ENCODE peak calls at places on chromosomes 7 and 10, in six cellular contexts. One of them, this sample, is unnamed.
A peak's percentile ranks its signal among the peaks of the same experiment; 100 is the strongest.

GRCh38 chr10:110664483-110665420 is 20.6 kb downstream of the RBM20 start:
- DNase-seq in fibroblast of lung: peak; percentile 88
- DNase-seq in fibroblast of villous mesenchyme: peak; percentile 97
- DNase-seq in adrenal gland: no peak
- DNase-seq in thoracic aorta: no peak
- DNase-seq in lower leg skin: no peak
- DNase-seq in this sample: no peak

GRCh38 chr7:125934539-125934938 is 1004.9 kb upstream of the POT1 start:
- DNase-seq in fibroblast of villous mesenchyme: no peak
- DNase-seq in lower leg skin: no peak
- DNase-seq in fibroblast of lung: no peak
- DNase-seq in adrenal gland: no peak
- DNase-seq in thoracic aorta: no peak
- DNase-seq in this sample: no peak

GRCh38 chr7:21064698-21065648 is 278.3 kb upstream of the SP8 start:
- DNase-seq in thoracic aorta: no peak
- DNase-seq in fibroblast of lung: no peak
- DNase-seq in lower leg skin: no peak
- DNase-seq in adrenal gland: no peak
- DNase-seq in fibroblast of villous mesenchyme: no peak
- DNase-seq in this sample: no peak

GRCh38 chr7:12607134-12607533 is 36.6 kb downstream of the SCIN start:
- DNase-seq in adrenal gland: no peak
- DNase-seq in thoracic aorta: no peak
- DNase-seq in lower leg skin: no peak
- DNase-seq in fibroblast of villous mesenchyme: no peak
- DNase-seq in fibroblast of lung: no peak
- DNase-seq in this sample: no peak

GRCh38 chr7:117010375-117011133 is 57.3 kb downstream of the ST7 start:
- DNase-seq in lower leg skin: no peak
- DNase-seq in adrenal gland: no peak
- DNase-seq in fibroblast of lung: no peak
- DNase-seq in thoracic aorta: no peak
- DNase-seq in fibroblast of villous mesenchyme: no peak
- DNase-seq in this sample: no peak

GRCh38 chr7:27346531-27347260 is 104.1 kb downstream of the EVX1 start:
- DNase-seq in fibroblast of villous mesenchyme: peak; percentile 84
- DNase-seq in fibroblast of lung: peak; percentile 80
- DNase-seq in thoracic aorta: no peak
- DNase-seq in lower leg skin: no peak
- DNase-seq in adrenal gland: peak; percentile 75
- DNase-seq in this sample: peak; percentile 8

GRCh38 chr10:97197030-97197500 is 11.3 kb upstream of the SLIT1 start:
- DNase-seq in lower leg skin: no peak
- DNase-seq in adrenal gland: no peak
- DNase-seq in fibroblast of lung: no peak
- DNase-seq in fibroblast of villous mesenchyme: peak; percentile 2
- DNase-seq in thoracic aorta: no peak
- DNase-seq in this sample: no peak

GRCh38 chr10:71638087-71638576 is 81.4 kb downstream of the C10orf105 start:
- DNase-seq in lower leg skin: no peak
- DNase-seq in thoracic aorta: no peak
- DNase-seq in fibroblast of villous mesenchyme: no peak
- DNase-seq in adrenal gland: peak; percentile 61
- DNase-seq in fibroblast of lung: no peak
- DNase-seq in this sample: no peak

GRCh38 chr7:95766657-95767056 is 5.7 kb upstream of the DYNC1I1 start:
- DNase-seq in lower leg skin: no peak
- DNase-seq in fibroblast of lung: no peak
- DNase-seq in adrenal gland: no peak
- DNase-seq in fibroblast of villous mesenchyme: no peak
- DNase-seq in thoracic aorta: no peak
- DNase-seq in this sample: no peak

GRCh38 chr7:74665296-74665938 is 7.9 kb downstream of the GTF2I start:
- DNase-seq in lower leg skin: no peak
- DNase-seq in fibroblast of lung: no peak
- DNase-seq in adrenal gland: no peak
- DNase-seq in thoracic aorta: no peak
- DNase-seq in fibroblast of villous mesenchyme: no peak
- DNase-seq in this sample: no peak

GRCh38 chr7:90613088-90613498 is 17.0 kb downstream of the CDK14 start:
- DNase-seq in thoracic aorta: no peak
- DNase-seq in lower leg skin: no peak
- DNase-seq in fibroblast of lung: no peak
- DNase-seq in fibroblast of villous mesenchyme: no peak
- DNase-seq in adrenal gland: no peak
- DNase-seq in this sample: no peak

GRCh38 chr7:80127412-80128150 is 7.0 kb upstream of the GNAI1 start:
- DNase-seq in fibroblast of lung: no peak
- DNase-seq in adrenal gland: no peak
- DNase-seq in fibroblast of villous mesenchyme: no peak
- DNase-seq in thoracic aorta: no peak
- DNase-seq in lower leg skin: no peak
- DNase-seq in this sample: no peak

GRCh38 chr7:2619120-2619519 is 12.7 kb upstream of the TTYH3 start:
- DNase-seq in fibroblast of lung: peak; percentile 69
- DNase-seq in fibroblast of villous mesenchyme: peak; percentile 33
- DNase-seq in adrenal gland: no peak
- DNase-seq in thoracic aorta: no peak
- DNase-seq in lower leg skin: no peak
- DNase-seq in this sample: no peak

GRCh38 chr7:130394421-130395188 is 14.3 kb downstream of the CPA1 start:
- DNase-seq in fibroblast of lung: no peak
- DNase-seq in fibroblast of villous mesenchyme: no peak
- DNase-seq in lower leg skin: no peak
- DNase-seq in adrenal gland: no peak
- DNase-seq in thoracic aorta: no peak
- DNase-seq in this sample: no peak

GRCh38 chr7:41110186-41110585 is 592.7 kb downstream of the INHBA start:
- DNase-seq in fibroblast of villous mesenchyme: peak; percentile 32
- DNase-seq in adrenal gland: no peak
- DNase-seq in thoracic aorta: no peak
- DNase-seq in fibroblast of lung: no peak
- DNase-seq in lower leg skin: no peak
- DNase-seq in this sample: no peak

GRCh38 chr7:122896509-122896908 is 10.2 kb upstream of the CADPS2 start:
- DNase-seq in adrenal gland: no peak
- DNase-seq in thoracic aorta: no peak
- DNase-seq in lower leg skin: no peak
- DNase-seq in fibroblast of lung: no peak
- DNase-seq in fibroblast of villous mesenchyme: no peak
- DNase-seq in this sample: no peak

GRCh38 chr7:140923358-140924006 is 1.2 kb downstream of the BRAF start:
- DNase-seq in fibroblast of lung: peak; percentile 21
- DNase-seq in lower leg skin: no peak
- DNase-seq in fibroblast of villous mesenchyme: peak; percentile 14
- DNase-seq in adrenal gland: no peak
- DNase-seq in thoracic aorta: no peak
- DNase-seq in this sample: no peak

GRCh38 chr10:79079074-79079397 is 10.3 kb downstream of the ZMIZ1 start:
- DNase-seq in fibroblast of lung: no peak
- DNase-seq in lower leg skin: no peak
- DNase-seq in fibroblast of villous mesenchyme: peak; percentile 47
- DNase-seq in thoracic aorta: no peak
- DNase-seq in adrenal gland: no peak
- DNase-seq in this sample: no peak

GRCh38 chr10:70967591-70968588 is 79.5 kb upstream of the PCBD1 start:
- DNase-seq in fibroblast of villous mesenchyme: no peak
- DNase-seq in adrenal gland: no peak
- DNase-seq in lower leg skin: no peak
- DNase-seq in thoracic aorta: no peak
- DNase-seq in fibroblast of lung: no peak
- DNase-seq in this sample: no peak

GRCh38 chr10:8325015-8325414 is 270.5 kb downstream of the GATA3 start:
- DNase-seq in lower leg skin: no peak
- DNase-seq in fibroblast of lung: no peak
- DNase-seq in fibroblast of villous mesenchyme: no peak
- DNase-seq in adrenal gland: no peak
- DNase-seq in thoracic aorta: no peak
- DNase-seq in this sample: no peak

GRCh38 chr7:130276796-130277762 is 10.4 kb downstream of the CPA2 start:
- DNase-seq in fibroblast of lung: peak; percentile 72
- DNase-seq in adrenal gland: no peak
- DNase-seq in lower leg skin: no peak
- DNase-seq in fibroblast of villous mesenchyme: peak; percentile 85
- DNase-seq in thoracic aorta: no peak
- DNase-seq in this sample: no peak

GRCh38 chr10:82811621-82812020 is 936.6 kb downstream of the NRG3 start:
- DNase-seq in adrenal gland: no peak
- DNase-seq in fibroblast of villous mesenchyme: no peak
- DNase-seq in thoracic aorta: no peak
- DNase-seq in lower leg skin: no peak
- DNase-seq in fibroblast of lung: no peak
- DNase-seq in this sample: peak; percentile 20
- TF ChIP-seq CTCF in adrenal gland: peak; percentile 47
- TF ChIP-seq CTCF in fibroblast of villous mesenchyme: peak; percentile 36
- TF ChIP-seq CTCF in thoracic aorta: no peak
- TF ChIP-seq CTCF in lower leg skin: no peak
- TF ChIP-seq CTCF in fibroblast of lung: peak; percentile 26
- TF ChIP-seq CTCF in this sample: peak; percentile 38

GRCh38 chr10:17179002-17179401 is 22.5 kb downstream of the TRDMT1 start:
- DNase-seq in fibroblast of lung: no peak
- DNase-seq in thoracic aorta: no peak
- DNase-seq in adrenal gland: no peak
- DNase-seq in fibroblast of villous mesenchyme: no peak
- DNase-seq in lower leg skin: no peak
- DNase-seq in this sample: no peak

GRCh38 chr10:17177014-17177413 is 24.5 kb downstream of the TRDMT1 start:
- DNase-seq in fibroblast of villous mesenchyme: no peak
- DNase-seq in lower leg skin: no peak
- DNase-seq in thoracic aorta: no peak
- DNase-seq in adrenal gland: no peak
- DNase-seq in fibroblast of lung: no peak
- DNase-seq in this sample: no peak

GRCh38 chr10:17174626-17175025 is 26.8 kb downstream of the TRDMT1 start:
- DNase-seq in lower leg skin: no peak
- DNase-seq in fibroblast of lung: no peak
- DNase-seq in adrenal gland: no peak
- DNase-seq in thoracic aorta: no peak
- DNase-seq in fibroblast of villous mesenchyme: no peak
- DNase-seq in this sample: no peak

GRCh38 chr10:17175551-17175950 is 25.9 kb downstream of the TRDMT1 start:
- DNase-seq in adrenal gland: no peak
- DNase-seq in fibroblast of villous mesenchyme: no peak
- DNase-seq in fibroblast of lung: no peak
- DNase-seq in thoracic aorta: no peak
- DNase-seq in lower leg skin: no peak
- DNase-seq in this sample: no peak

GRCh38 chr10:17178006-17178405 is 23.5 kb downstream of the TRDMT1 start:
- DNase-seq in lower leg skin: no peak
- DNase-seq in fibroblast of villous mesenchyme: no peak
- DNase-seq in fibroblast of lung: no peak
- DNase-seq in adrenal gland: no peak
- DNase-seq in thoracic aorta: no peak
- DNase-seq in this sample: no peak
- TF ChIP-seq CTCF in lower leg skin: no peak
- TF ChIP-seq CTCF in fibroblast of villous mesenchyme: no peak
- TF ChIP-seq CTCF in fibroblast of lung: no peak
- TF ChIP-seq CTCF in adrenal gland: no peak
- TF ChIP-seq CTCF in thoracic aorta: no peak
- TF ChIP-seq CTCF in this sample: no peak

GRCh38 chr10:101444058-101444457 is 90.1 kb downstream of the BTRC start:
- DNase-seq in lower leg skin: no peak
- DNase-seq in adrenal gland: no peak
- DNase-seq in fibroblast of villous mesenchyme: peak; percentile 4
- DNase-seq in fibroblast of lung: peak; percentile 21
- DNase-seq in thoracic aorta: no peak
- DNase-seq in this sample: no peak
- TF ChIP-seq CTCF in lower leg skin: no peak
- TF ChIP-seq CTCF in adrenal gland: no peak
- TF ChIP-seq CTCF in fibroblast of villous mesenchyme: no peak
- TF ChIP-seq CTCF in fibroblast of lung: peak; percentile 40
- TF ChIP-seq CTCF in thoracic aorta: no peak
- TF ChIP-seq CTCF in this sample: no peak

DNA sequence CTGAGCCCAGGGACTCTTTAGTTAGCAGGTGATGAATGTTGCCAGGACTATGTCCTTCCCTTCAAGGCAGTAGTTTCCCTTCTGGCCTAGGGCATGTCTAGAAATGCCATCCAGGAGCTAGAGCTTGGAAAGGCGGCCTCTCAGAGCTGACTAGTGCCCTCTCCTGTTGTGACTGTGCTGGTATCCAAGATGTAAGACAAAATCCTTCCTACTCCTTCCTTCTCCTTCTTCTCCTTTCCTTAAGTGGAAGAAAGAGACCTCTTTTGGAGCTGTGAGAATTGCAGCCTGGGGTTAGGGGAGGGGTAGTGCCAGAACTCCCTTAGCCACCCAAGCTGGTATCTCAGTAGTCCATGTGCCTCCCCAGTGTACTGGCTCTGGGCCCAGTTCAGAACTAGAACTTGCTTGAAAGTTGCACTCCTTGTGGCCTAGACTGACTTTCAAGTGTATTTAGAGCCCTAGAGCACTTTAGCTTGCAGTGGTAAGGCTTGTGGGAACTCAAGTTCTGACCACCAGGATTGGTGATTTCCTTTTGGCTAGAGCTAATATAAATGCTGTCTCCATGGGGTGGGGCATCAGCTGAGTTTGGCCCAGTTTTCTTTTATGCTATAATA is 118.8 kb downstream of the NPSR1 start:
- DNase-seq in adrenal gland: no peak
- DNase-seq in fibroblast of lung: no peak
- DNase-seq in fibroblast of villous mesenchyme: no peak
- DNase-seq in thoracic aorta: no peak
- DNase-seq in lower leg skin: no peak
- DNase-seq in this sample: no peak
- TF ChIP-seq CTCF in adrenal gland: no peak
- TF ChIP-seq CTCF in fibroblast of lung: no peak
- TF ChIP-seq CTCF in fibroblast of villous mesenchyme: no peak
- TF ChIP-seq CTCF in thoracic aorta: no peak
- TF ChIP-seq CTCF in lower leg skin: no peak
- TF ChIP-seq CTCF in this sample: no peak

DNA sequence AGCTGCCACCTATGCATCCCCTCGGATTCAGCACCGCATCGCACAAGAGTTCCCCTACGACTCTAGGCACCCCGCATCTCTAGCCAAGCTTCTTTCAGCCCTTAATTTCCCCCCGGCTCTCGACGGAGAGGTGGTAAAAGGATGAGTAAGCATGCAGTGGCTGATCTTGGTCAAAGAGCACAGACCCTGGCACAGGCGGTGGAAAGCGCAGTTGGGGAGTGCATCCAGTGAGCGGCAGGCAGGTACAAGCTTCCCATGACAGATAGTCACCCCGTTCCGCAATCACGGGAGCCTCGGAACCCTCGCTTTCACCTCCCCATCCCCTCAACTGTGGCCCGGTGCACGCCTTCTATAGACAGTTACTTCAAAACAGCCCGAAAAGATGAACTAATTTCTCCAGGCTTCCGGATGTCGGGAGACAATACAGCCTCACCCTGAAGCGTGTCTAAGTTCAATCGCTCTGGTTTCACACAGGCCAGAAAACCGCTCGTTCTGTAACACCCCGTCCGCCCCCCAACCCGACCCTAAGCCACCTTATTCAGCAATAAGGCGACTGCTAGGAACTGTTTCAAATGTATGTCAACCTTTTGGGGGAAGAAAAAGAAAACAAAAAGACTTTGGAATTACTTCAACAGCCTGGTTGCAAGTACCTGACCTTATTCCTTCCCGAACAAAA is 1.5 kb downstream of the RHEB start:
- DNase-seq in lower leg skin: peak; percentile 90
- DNase-seq in fibroblast of villous mesenchyme: peak; percentile 59
- DNase-seq in fibroblast of lung: peak; percentile 56
- DNase-seq in adrenal gland: peak; percentile 82
- DNase-seq in thoracic aorta: no peak
- DNase-seq in this sample: peak; percentile 14
- TF ChIP-seq CTCF in lower leg skin: no peak
- TF ChIP-seq CTCF in fibroblast of villous mesenchyme: no peak
- TF ChIP-seq CTCF in fibroblast of lung: no peak
- TF ChIP-seq CTCF in adrenal gland: no peak
- TF ChIP-seq CTCF in thoracic aorta: no peak
- TF ChIP-seq CTCF in this sample: no peak